ENCODE peak calls at places on chromosomes 13 and 19, in nine cellular contexts. R, N, A, Y, H, Q, U, W and F are unnamed samples.

GRCh38 chr19:1155352-1156304 is 18.4 kb downstream of the SBNO2 start:
- DNase-seq in R (no peak), U (no peak), Y (peak), W (no peak), N (peak), H (no peak), A (no peak), Q (no peak), F (peak)

GRCh38 chr13:66362485-66362884 is 867.7 kb downstream of the PCDH9 start:
- DNase-seq in U (no peak), H (no peak), W (no peak), Y (no peak), A (no peak), N (peak), Q (no peak), R (no peak), F (no peak)

GRCh38 chr13:50401721-50402510 is 386.7 kb downstream of the KCNRG start:
- DNase-seq in U (no peak), H (no peak), R (no peak), Q (no peak), N (peak), Y (peak), A (no peak), W (no peak), F (no peak)

GRCh38 chr13:113645329-113645728 is 12.7 kb downstream of the ATP4B start:
- DNase-seq in U (no peak), R (no peak), W (no peak), H (no peak), A (no peak), Q (no peak), Y (no peak), N (no peak), F (no peak)

GRCh38 chr19:8377598-8377997 is 12.6 kb upstream of the RAB11B start:
- DNase-seq in Y (no peak), H (no peak), N (no peak), Q (no peak), A (no peak), W (no peak), R (no peak), U (no peak), F (no peak)

GRCh38 chr13:93847162-93847561 is 620.6 kb downstream of the GPC6 start:
- DNase-seq in U (no peak), A (no peak), H (no peak), Q (no peak), W (peak), Y (peak), N (peak), R (no peak), F (no peak)

GRCh38 chr19:3375221-3376088 is 9.1 kb downstream of the NFIC start:
- DNase-seq in Y (peak), A (no peak), N (peak), H (no peak), U (no peak), W (no peak), R (no peak), Q (peak), F (peak)

GRCh38 chr19:5048091-5048726 is 79.3 kb downstream of the KDM4B start:
- DNase-seq in H (peak), U (peak), N (peak), Q (peak), R (peak), Y (peak), A (peak), W (peak), F (peak)